ENCODE peak calls at places on chromosomes 13 and 19, in five cellular contexts. U is GM23338; Y is A549; B is ovary; Q is CD8-positive, alpha-beta T cell. G is an unnamed sample. For H3K4me1, the result is how much of the 10 kb centered on the place peaks cover.

GRCh38 chr19:34430738-34431625 is 2.8 kb downstream of the UBA2 start:
- DNase-seq in U (peak), B (no peak), Q (peak), Y (peak), G (no peak)

GRCh38 chr13:99196466-99197256 is 4.0 kb upstream of the UBAC2 start:
- DNase-seq in B (no peak), Y (no peak), U (no peak), Q (no peak), G (no peak)

GRCh38 chr19:4191044-4191443 is 8.6 kb downstream of the ANKRD24 start:
- DNase-seq in B (no peak), Q (no peak), U (no peak), Y (no peak), G (no peak)

GRCh38 chr13:112657850-112658445 is 31.9 kb upstream of the ATP11A start:
- DNase-seq in Q (no peak), Y (no peak), B (no peak), U (no peak), G (no peak)

GRCh38 chr13:105925496-105925895 is 610.0 kb downstream of the EFNB2 start:
- DNase-seq in U (no peak), Y (peak), Q (no peak), B (no peak), G (no peak)

GRCh38 chr13:35926859-35927530 is 204.2 kb downstream of the DCLK1 start:
- DNase-seq in Y (no peak), Q (no peak), U (no peak), B (no peak), G (no peak)

GRCh38 chr19:15464394-15465385 is at the start of gene RASAL3:
- DNase-seq in Q (peak), B (no peak), Y (no peak), U (peak), G (no peak)

GRCh38 chr13:94674609-94675348 is 37.6 kb downstream of the SOX21 start:
- DNase-seq in U (peak), B (no peak), Q (peak), Y (peak), G (peak)

GRCh38 chr19:14916848-14917247 is 24.4 kb upstream of the OR7C2 start:
- DNase-seq in Y (peak), Q (no peak), U (peak), B (no peak), G (no peak)

GRCh38 chr13:100573121-100573520 is 15.5 kb downstream of the GGACT start:
- DNase-seq in Y (peak), U (peak), Q (peak), B (no peak), G (no peak)

GRCh38 chr19:33254245-33254824 is 28.7 kb upstream of the SLC7A10 start:
- DNase-seq in B (no peak), Y (no peak), Q (no peak), U (no peak), G (no peak)

GRCh38 chr19:56538761-56539263 is at the start of gene ZFP28:
- DNase-seq in Y (no peak), Q (no peak), B (no peak), U (peak), G (peak)

GRCh38 chr19:16957151-16957662 is 68.4 kb downstream of the F2RL3 start:
- DNase-seq in Y (no peak), U (no peak), B (no peak), Q (no peak), G (no peak)

GRCh38 chr19:12794196-12794921 is 3.1 kb downstream of the JUNB start:
- DNase-seq in Y (peak), B (peak), U (no peak), Q (no peak), G (no peak)

GRCh38 chr19:16915734-16916133 is 26.9 kb downstream of the F2RL3 start:
- DNase-seq in Y (no peak), Q (no peak), U (no peak), B (no peak), G (no peak)

GRCh38 chr19:10968527-10969081 is 7.8 kb downstream of the SMARCA4 start:
- DNase-seq in U (no peak), B (no peak), Y (no peak), Q (no peak), G (no peak)
- H3K4me1 ChIP-seq in U (under half), B (under half), Y (under half), Q (under half), G (under half)

GRCh38 chr13:51808811-51809210 is 4.8 kb upstream of the DHRS12 start:
- DNase-seq in B (no peak), Q (no peak), Y (no peak), U (no peak), G (no peak)
- H3K27ac ChIP-seq in B (no peak), Q (no peak), Y (no peak), U (no peak), G (no peak)

DNA sequence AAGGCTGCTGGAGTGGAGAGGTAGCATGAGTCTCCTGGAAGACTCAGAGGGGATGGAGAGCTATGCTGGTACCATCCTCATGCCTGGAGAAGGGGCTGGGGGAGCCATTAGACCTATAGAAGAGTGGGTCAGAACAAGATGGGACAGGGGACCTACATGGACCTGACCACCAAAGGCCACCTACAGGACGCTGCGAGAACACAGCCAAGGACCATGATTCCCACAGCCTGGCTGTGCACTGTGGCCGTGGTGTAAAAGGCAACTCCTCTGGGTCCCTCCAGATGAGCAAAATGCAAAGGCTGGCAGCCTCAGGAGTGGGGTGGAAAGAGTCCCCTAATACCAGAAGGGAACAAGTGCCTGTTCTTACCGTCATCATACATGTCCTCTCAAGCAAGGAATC is 216.2 kb downstream of the SLC7A1 start:
- DNase-seq in U (no peak), Y (no peak), Q (no peak), B (no peak), G (no peak)
- TF ChIP-seq CTCF in U (peak), Y (no peak), Q (no peak), B (no peak), G (no peak)

DNA sequence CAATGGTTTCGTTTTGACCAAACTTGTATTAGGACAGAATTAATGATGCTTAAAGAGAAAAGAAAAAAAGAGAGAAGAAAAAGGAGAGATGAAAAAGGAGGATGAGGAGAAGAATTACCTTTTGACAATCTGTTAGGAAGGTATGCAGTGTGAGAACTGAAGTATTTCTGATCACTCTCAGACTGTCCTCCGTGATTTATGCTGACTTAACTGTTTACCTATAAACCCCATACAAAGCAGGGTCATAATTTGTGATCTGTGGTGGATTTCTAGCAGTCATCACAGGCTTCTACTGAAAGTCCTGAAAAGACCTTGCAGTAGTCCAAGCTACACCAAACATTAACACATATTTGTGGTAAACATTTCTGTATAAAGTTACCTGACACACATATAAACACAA is 93.9 kb downstream of the PCDH17 start:
- DNase-seq in Y (no peak), B (no peak), U (no peak), Q (no peak), G (no peak)
- H3K4me1 ChIP-seq in Y (under half), B (under half), U (under half), Q (under half), G (under half)

DNA sequence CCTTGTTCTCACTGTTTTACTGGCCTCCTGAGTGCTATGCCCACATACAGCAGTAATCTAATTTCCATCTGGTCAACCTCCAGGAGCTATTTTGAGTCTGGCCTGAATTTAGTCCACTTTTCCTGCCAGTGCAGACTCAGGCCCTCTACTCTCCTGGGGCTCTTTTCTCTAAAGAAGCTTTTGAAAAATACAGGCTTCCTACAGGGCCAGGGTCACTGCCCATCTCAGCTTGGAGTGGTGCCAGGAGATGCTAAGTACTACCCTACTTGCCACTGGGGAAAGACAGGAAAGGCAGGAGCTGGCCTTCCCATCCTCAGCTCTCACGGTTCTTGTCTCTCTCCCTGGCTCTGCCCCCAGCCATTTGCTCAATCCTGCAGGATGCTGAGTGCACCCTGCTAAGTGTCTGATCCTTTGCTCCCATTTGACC is 101.7 kb upstream of the SERP2 start:
- DNase-seq in Q (no peak), B (no peak), U (no peak), Y (no peak), G (no peak)
- H3K27ac ChIP-seq in Q (no peak), B (no peak), U (no peak), Y (peak), G (no peak)

GRCh38 chr19:7488736-7489353 is at the start of gene PEX11G:
- DNase-seq in Y (peak), B (peak), U (peak), Q (peak), G (peak)

GRCh38 chr19:7492142-7493055 is 3.6 kb upstream of the PEX11G start:
- DNase-seq in Y (no peak), B (no peak), U (no peak), Q (no peak), G (no peak)

GRCh38 chr19:7489609-7490044 is 792 bp upstream of the PEX11G start:
- DNase-seq in Q (no peak), U (peak), B (no peak), Y (no peak), G (no peak)

GRCh38 chr19:7497292-7497691 is 8.5 kb upstream of the PEX11G start:
- DNase-seq in Y (no peak), U (peak), B (no peak), Q (no peak), G (no peak)

GRCh38 chr19:7494416-7495098 is 5.7 kb upstream of the PEX11G start:
- DNase-seq in Y (no peak), U (no peak), B (peak), Q (no peak), G (peak)
- TF ChIP-seq CTCF in Y (no peak), U (no peak), B (no peak), Q (no peak), G (peak)

GRCh38 chr19:6740589-6741348 is 1.3 kb downstream of the TRIP10 start:
- DNase-seq in B (peak), U (peak), Y (peak), Q (peak), G (peak)

GRCh38 chr19:6738726-6739389 is 622 bp upstream of the TRIP10 start:
- DNase-seq in U (peak), Y (no peak), Q (peak), B (peak), G (peak)

GRCh38 chr19:6739884-6740588 is 556 bp downstream of the TRIP10 start:
- DNase-seq in U (peak), B (peak), Q (no peak), Y (peak), G (peak)

GRCh38 chr19:6737873-6738725 is 719 bp upstream of the GPR108 start:
- DNase-seq in U (peak), Y (peak), Q (peak), B (peak), G (peak)

DNA sequence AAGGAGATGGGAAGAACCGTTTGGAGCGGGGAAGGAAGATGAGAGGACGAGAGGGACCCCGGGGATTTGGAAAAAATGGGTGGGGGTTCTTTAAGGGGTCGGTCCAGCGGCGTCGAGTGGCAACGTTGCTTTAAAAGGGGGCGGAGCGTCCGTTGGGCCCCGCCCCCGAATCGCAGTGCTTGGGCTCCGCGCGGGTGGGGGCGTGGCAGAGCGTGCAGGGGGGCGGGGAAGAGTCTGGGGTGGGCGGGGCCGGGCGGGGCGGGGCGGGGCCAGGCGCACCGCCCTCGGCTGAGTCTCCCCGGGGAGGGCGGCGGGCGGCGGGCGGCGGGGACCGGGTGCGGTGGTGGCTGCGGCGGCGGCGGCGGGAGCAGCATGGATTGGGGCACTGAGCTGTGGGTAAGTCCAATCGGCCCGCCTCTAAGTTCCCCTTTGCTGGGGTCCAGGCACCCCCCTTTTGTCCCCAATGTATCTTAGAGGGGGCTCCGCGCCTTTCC is at the start of gene TRIP10:
- DNase-seq in Y (peak), Q (peak), U (peak), B (peak), G (peak)
- H3K4me1 ChIP-seq in Y (under half), Q (under half), U (under half), B (under half), G (under half)

GRCh38 chr19:11191934-11192333 is 5.4 kb downstream of the KANK2 start:
- DNase-seq in Y (no peak), B (no peak), U (no peak), Q (no peak), G (no peak)

GRCh38 chr19:11191273-11191755 is 6.0 kb downstream of the KANK2 start:
- DNase-seq in Y (peak), U (peak), B (peak), Q (no peak), G (no peak)

GRCh38 chr19:11187409-11187808 is 9.9 kb downstream of the KANK2 start:
- DNase-seq in Q (no peak), U (no peak), B (no peak), Y (no peak), G (no peak)

GRCh38 chr19:11192957-11193939 is 4.1 kb downstream of the KANK2 start:
- DNase-seq in Q (no peak), U (no peak), B (no peak), Y (no peak), G (no peak)

DNA sequence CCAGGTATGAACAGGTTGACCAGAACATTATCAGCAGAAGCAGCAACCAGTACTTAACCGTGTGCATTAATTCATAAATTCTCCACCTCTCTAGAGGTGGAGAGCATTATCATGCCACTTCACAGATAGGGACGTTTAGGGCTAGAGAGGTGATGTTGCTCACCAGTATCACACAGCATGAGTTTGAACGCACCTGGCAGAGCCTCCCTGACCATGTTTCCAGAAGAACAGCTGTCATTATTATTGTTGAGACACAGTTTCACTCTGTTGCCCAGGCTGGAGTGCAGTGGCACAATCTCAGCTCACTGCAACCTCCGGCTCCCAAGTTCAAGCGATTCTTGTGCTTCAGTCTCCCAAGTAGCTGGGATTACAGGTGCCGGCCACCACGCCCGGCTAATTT is 6.8 kb downstream of the KANK2 start:
- DNase-seq in U (no peak), Q (no peak), Y (no peak), B (no peak), G (no peak)
- H3K27ac ChIP-seq in U (no peak), Q (no peak), Y (no peak), B (peak), G (no peak)

GRCh38 chr13:23086951-23087350 is 93.8 kb upstream of the SGCG start:
- DNase-seq in Q (no peak), Y (no peak), B (no peak), U (no peak), G (no peak)

GRCh38 chr13:23081901-23082300 is 98.9 kb upstream of the SGCG start:
- DNase-seq in B (no peak), Y (no peak), Q (no peak), U (no peak), G (no peak)

GRCh38 chr13:23087884-23088283 is 92.9 kb upstream of the SGCG start:
- DNase-seq in Q (no peak), Y (peak), U (peak), B (no peak), G (no peak)
- TF ChIP-seq CTCF in Q (no peak), Y (no peak), U (peak), B (no peak), G (no peak)

G was measured in pancreas.